ENCODE peak calls at places on chromosomes 13 and 19, in nine cellular contexts. Z is pancreas; K is uterus; G is ascending aorta; V is heart left ventricle; N is Caco-2; B is H7; F is effector memory CD4-positive, alpha-beta T cell; P is aorta. R is an unnamed sample.

GRCh38 chr19:56403764-56404704 is at the start of gene ZNF583:
- DNase-seq in Z (peak; percentile 99), K (peak; percentile 98), G (peak; percentile 92), V (peak; percentile 98), N (peak; percentile 47), B (peak; percentile 93), F (peak; percentile 85), P (peak; percentile 98), R (peak; percentile 71)

GRCh38 chr19:42074513-42075363 is 1.2 kb upstream of the ZNF574 start:
- DNase-seq in Z (no peak), K (no peak), G (no peak), V (no peak), N (peak; percentile 61), B (peak; percentile 66), F (no peak), P (no peak), R (no peak)

GRCh38 chr19:55255618-55256423 is 3.0 kb downstream of the PPP6R1 start:
- DNase-seq in Z (no peak), K (no peak), G (no peak), V (no peak), N (no peak), B (peak; percentile 56), F (no peak), P (peak; percentile 53), R (no peak)

GRCh38 chr19:16296713-16297112 is 27.9 kb upstream of the KLF2 start:
- DNase-seq in Z (no peak), K (no peak), G (no peak), V (no peak), N (no peak), B (no peak), F (no peak), P (no peak), R (no peak)

GRCh38 chr13:35475131-35475959 is 1.1 kb downstream of the MAB21L1 start:
- DNase-seq in Z (peak; percentile 51), K (no peak), G (no peak), V (peak; percentile 61), N (no peak), B (peak; percentile 63), F (no peak), P (peak; percentile 46), R (no peak)

GRCh38 chr19:50896591-50897190 is 14.5 kb downstream of the KLK4 start:
- DNase-seq in Z (no peak), K (no peak), G (no peak), V (no peak), N (no peak), B (no peak), F (no peak), P (no peak), R (peak; percentile 90)

GRCh38 chr13:28819046-28819747 is 942 bp upstream of the MTUS2 start:
- DNase-seq in Z (peak; percentile 39), K (no peak), G (no peak), V (peak; percentile 29), N (no peak), B (peak; percentile 19), F (no peak), P (peak; percentile 45), R (no peak)

GRCh38 chr19:49132974-49133609 is 13.7 kb downstream of the PPFIA3 start:
- DNase-seq in Z (peak; percentile 71), K (no peak), G (no peak), V (peak; percentile 69), N (no peak), B (peak; percentile 92), F (no peak), P (no peak), R (no peak)

GRCh38 chr13:72645521-72645920 is 81.9 kb downstream of the MZT1 start:
- DNase-seq in Z (no peak), K (no peak), G (no peak), V (no peak), N (no peak), B (no peak), F (no peak), P (no peak), R (no peak)

GRCh38 chr19:33240181-33240771 is 14.6 kb upstream of the SLC7A10 start:
- DNase-seq in Z (peak; percentile 46), K (no peak), G (no peak), V (no peak), N (no peak), B (no peak), F (no peak), P (peak; percentile 42), R (no peak)

GRCh38 chr19:38206928-38207327 is 17.1 kb downstream of the DPF1 start:
- DNase-seq in Z (no peak), K (no peak), G (no peak), V (no peak), N (no peak), B (no peak), F (no peak), P (no peak), R (no peak)

GRCh38 chr19:1408300-1409203 is 1.2 kb downstream of the DAZAP1 start:
- DNase-seq in Z (peak; percentile 88), K (peak; percentile 37), G (no peak), V (peak; percentile 59), N (no peak), B (peak; percentile 83), F (peak; percentile 34), P (peak; percentile 68), R (no peak)

GRCh38 chr19:5817218-5817617 is 12.4 kb downstream of the NRTN start:
- DNase-seq in Z (no peak), K (no peak), G (no peak), V (no peak), N (no peak), B (no peak), F (no peak), P (no peak), R (no peak)

GRCh38 chr19:57512845-57513244 is 13.1 kb downstream of the ZNF773 start:
- DNase-seq in Z (no peak), K (no peak), G (no peak), V (no peak), N (no peak), B (no peak), F (no peak), P (no peak), R (no peak)

GRCh38 chr19:7925171-7925837 is 631 bp downstream of the CTXN1 start:
- DNase-seq in Z (peak; percentile 89), K (peak; percentile 81), G (no peak), V (peak; percentile 64), N (peak; percentile 72), B (peak; percentile 99), F (peak; percentile 60), P (peak; percentile 79), R (no peak)

GRCh38 chr19:4715529-4716221 is 8.0 kb downstream of the DPP9 start:
- DNase-seq in Z (peak; percentile 49), K (no peak), G (no peak), V (peak; percentile 66), N (no peak), B (no peak), F (no peak), P (peak; percentile 86), R (no peak)

GRCh38 chr13:81473366-81473899 is 1132.5 kb upstream of the SPRY2 start:
- DNase-seq in Z (no peak), K (no peak), G (no peak), V (no peak), N (no peak), B (no peak), F (no peak), P (no peak), R (no peak)

GRCh38 chr19:49518033-49518432 is 5.6 kb downstream of the FCGRT start:
- DNase-seq in Z (no peak), K (no peak), G (no peak), V (no peak), N (no peak), B (no peak), F (no peak), P (no peak), R (no peak)

GRCh38 chr19:55463583-55464031 is 944 bp downstream of the C19orf85 start:
- DNase-seq in Z (peak; percentile 70), K (no peak), G (no peak), V (no peak), N (no peak), B (no peak), F (no peak), P (no peak), R (no peak)

GRCh38 chr13:88022826-88023225 is 351.7 kb downstream of the SLITRK5 start:
- DNase-seq in Z (no peak), K (no peak), G (no peak), V (no peak), N (no peak), B (no peak), F (no peak), P (no peak), R (no peak)

GRCh38 chr13:110211046-110211445 is 95.9 kb downstream of the COL4A1 start:
- DNase-seq in Z (no peak), K (no peak), G (no peak), V (no peak), N (no peak), B (no peak), F (no peak), P (no peak), R (no peak)
- H3K36me3 ChIP-seq in Z (no peaks in the 10 kb centered on the region), K (no peaks in the 10 kb centered on the region), G (peaks cover 77% of the 10 kb centered on the region), V (peaks cover 86% of the 10 kb centered on the region), N (no peaks in the 10 kb centered on the region), B (peaks cover 1% of the 10 kb centered on the region), F (no peaks in the 10 kb centered on the region), P (peaks cover 10% of the 10 kb centered on the region), R (no peaks in the 10 kb centered on the region)

DNA sequence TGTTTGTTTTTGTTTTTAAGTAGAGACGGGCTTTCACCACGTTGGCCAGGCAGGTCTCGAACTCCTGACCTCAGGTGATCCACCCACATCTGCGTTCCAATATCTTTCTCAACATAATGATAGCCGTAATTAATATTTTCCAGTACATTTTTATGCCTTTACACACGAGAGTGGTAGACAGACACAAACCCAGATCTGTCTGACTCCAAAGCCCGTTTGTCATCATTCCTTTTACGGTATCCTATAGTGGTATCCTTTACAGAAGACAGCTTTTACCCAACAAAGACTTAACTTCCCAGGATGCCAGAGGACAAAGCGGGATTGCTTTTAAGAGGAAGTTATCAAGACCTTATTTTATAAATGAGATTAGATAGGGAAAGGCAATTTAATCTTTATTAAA is 59.8 kb downstream of the IPO5 start:
- DNase-seq in Z (no peak), K (no peak), G (no peak), V (no peak), N (no peak), B (no peak), F (no peak), P (no peak), R (no peak)
- H3K36me3 ChIP-seq in Z (no peaks in the 10 kb centered on the region), K (no peaks in the 10 kb centered on the region), G (peaks cover 99% of the 10 kb centered on the region), V (peaks cover 99% of the 10 kb centered on the region), N (peaks cover 3% of the 10 kb centered on the region), B (peaks cover 46% of the 10 kb centered on the region), F (peaks cover 71% of the 10 kb centered on the region), P (peaks cover 9% of the 10 kb centered on the region), R (peaks cover 32% of the 10 kb centered on the region)

DNA sequence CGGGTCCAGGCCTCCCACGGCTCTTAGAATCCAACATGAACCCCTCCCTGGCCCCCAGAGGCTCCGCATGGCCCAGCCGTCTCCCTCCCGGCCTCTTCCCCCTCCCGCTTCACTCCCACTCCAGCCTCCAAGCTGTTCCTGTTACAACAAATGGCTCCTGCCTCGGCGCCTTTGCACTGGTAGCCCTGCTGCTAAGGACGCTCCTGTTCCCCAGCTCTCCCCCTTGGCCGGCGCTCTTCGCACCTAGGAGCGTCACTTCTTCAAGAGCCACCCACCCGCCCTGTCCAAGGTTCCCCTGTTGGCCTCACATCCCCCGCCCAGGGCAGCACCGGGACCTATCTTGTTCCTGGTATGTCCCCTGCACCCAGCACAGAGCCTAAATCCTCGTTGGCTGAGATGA is 9.4 kb downstream of the CCDC124 start:
- DNase-seq in Z (no peak), K (no peak), G (no peak), V (no peak), N (no peak), B (peak; percentile 54), F (no peak), P (no peak), R (no peak)
- H3K36me3 ChIP-seq in Z (no peaks in the 10 kb centered on the region), K (no peaks in the 10 kb centered on the region), G (peaks cover 42% of the 10 kb centered on the region), V (peaks cover 51% of the 10 kb centered on the region), N (no peaks in the 10 kb centered on the region), B (peaks cover 5% of the 10 kb centered on the region), F (peaks cover 11% of the 10 kb centered on the region), P (no peaks in the 10 kb centered on the region), R (no peaks in the 10 kb centered on the region)

GRCh38 chr13:84208251-84208650 is 326.0 kb upstream of the SLITRK1 start:
- DNase-seq in Z (no peak), K (no peak), G (no peak), V (no peak), N (no peak), B (no peak), F (no peak), P (no peak), R (no peak)
- H3K36me3 ChIP-seq in Z (no peaks in the 10 kb centered on the region), K (no peaks in the 10 kb centered on the region), G (no peaks in the 10 kb centered on the region), V (no peaks in the 10 kb centered on the region), N (no peaks in the 10 kb centered on the region), B (no peaks in the 10 kb centered on the region), F (no peaks in the 10 kb centered on the region), P (no peaks in the 10 kb centered on the region), R (no peaks in the 10 kb centered on the region)